ENCODE peak calls at places on chromosomes 6 and 20, in four cellular contexts. N is fibroblast of villous mesenchyme, M is WTC11, H is psoas muscle. Y is an unnamed sample.
A peak's percentile ranks its signal among the peaks of the same experiment; 100 is the strongest.

GRCh38 chr6:138109042-138109997 is 2.1 kb upstream of the PERP start:
- DNase-seq in N (peak; percentile 71), H (peak; percentile 57), M (peak; percentile 74), Y (peak; percentile 87)

GRCh38 chr6:29737707-29738630 is 14.7 kb downstream of the HLA-F start:
- DNase-seq in M (peak; percentile 81), H (peak; percentile 65), N (peak; percentile 75), Y (peak; percentile 86)

GRCh38 chr20:24693466-24694156 is 224.2 kb downstream of the SYNDIG1 start:
- DNase-seq in M (no peak), N (no peak), H (no peak), Y (no peak)

GRCh38 chr6:33875141-33875581 is 71.4 kb upstream of the MLN start:
- DNase-seq in N (no peak), M (no peak), H (peak; percentile 34), Y (no peak)

GRCh38 chr6:30213999-30214982 is 1.1 kb upstream of the TRIM26 start:
- DNase-seq in N (peak; percentile 85), H (peak; percentile 92), M (peak; percentile 69), Y (peak; percentile 73)

GRCh38 chr6:139482184-139482751 is 107.8 kb upstream of the CITED2 start:
- DNase-seq in M (no peak), N (peak; percentile 73), H (no peak), Y (peak; percentile 21)

GRCh38 chr20:25058797-25059486 is 1.0 kb upstream of the ACSS1 start:
- DNase-seq in M (no peak), H (no peak), N (no peak), Y (peak; percentile 57)

GRCh38 chr6:144561455-144562043 is 276.4 kb downstream of the UTRN start:
- DNase-seq in N (no peak), M (no peak), H (no peak), Y (no peak)

GRCh38 chr6:157534134-157534871 is 153.3 kb downstream of the ZDHHC14 start:
- DNase-seq in H (no peak), N (no peak), M (no peak), Y (no peak)

GRCh38 chr20:8267009-8267408 is 134.9 kb downstream of the PLCB1 start:
- DNase-seq in H (no peak), M (no peak), N (no peak), Y (no peak)

GRCh38 chr20:39810269-39810668 is 848.1 kb downstream of the DHX35 start:
- DNase-seq in H (no peak), M (no peak), N (no peak), Y (no peak)

GRCh38 chr6:76615395-76615794 is 542.9 kb upstream of the IMPG1 start:
- DNase-seq in N (no peak), M (no peak), H (no peak), Y (no peak)

GRCh38 chr6:33677153-33677660 is 34.3 kb downstream of the UQCC2 start:
- DNase-seq in M (no peak), H (no peak), N (no peak), Y (no peak)

GRCh38 chr6:69279805-69280204 is 517.0 kb downstream of the LMBRD1 start:
- DNase-seq in H (no peak), N (no peak), M (no peak), Y (peak; percentile 4)

GRCh38 chr6:151034825-151035781 is 169.6 kb downstream of the MTHFD1L start:
- DNase-seq in N (no peak), H (no peak), M (no peak), Y (no peak)

GRCh38 chr6:78701407-78701806 is 165.9 kb upstream of the IRAK1BP1 start:
- DNase-seq in N (no peak), H (no peak), M (no peak), Y (peak; percentile 18)

GRCh38 chr6:13762648-13763441 is 51.2 kb upstream of the RANBP9 start:
- DNase-seq in M (no peak), H (no peak), N (peak; percentile 95), Y (peak; percentile 90)

GRCh38 chr6:14053776-14054175 is 63.8 kb upstream of the CD83 start:
- DNase-seq in M (no peak), N (no peak), H (no peak), Y (no peak)

GRCh38 chr6:165844801-165845364 is 181.8 kb upstream of the PDE10A start:
- DNase-seq in H (no peak), M (no peak), N (peak; percentile 12), Y (no peak)

GRCh38 chr20:5513975-5514516 is 197.3 kb upstream of the PROKR2 start:
- DNase-seq in M (no peak), N (peak; percentile 69), H (no peak), Y (peak; percentile 25)

GRCh38 chr20:42274977-42275376 is 656.8 kb upstream of the CHD6 start:
- DNase-seq in H (no peak), M (no peak), N (no peak), Y (no peak)

GRCh38 chr20:60553095-60553494 is 594.9 kb downstream of the CDH26 start:
- DNase-seq in H (no peak), N (no peak), M (no peak), Y (no peak)

GRCh38 chr6:153231048-153231635 is 100.1 kb upstream of the RGS17 start:
- DNase-seq in M (peak; percentile 87), H (peak; percentile 49), N (peak; percentile 54), Y (peak; percentile 74)

GRCh38 chr6:117601811-117602150 is 530 bp downstream of the GOPC start:
- DNase-seq in H (no peak), M (no peak), N (no peak), Y (no peak)

GRCh38 chr20:44776977-44777376 is 31.3 kb downstream of the KCNK15 start:
- DNase-seq in N (peak; percentile 24), M (peak; percentile 69), H (no peak), Y (peak; percentile 40)

GRCh38 chr20:47691632-47692031 is 93.6 kb downstream of the SULF2 start:
- DNase-seq in M (no peak), N (peak; percentile 11), H (peak; percentile 6), Y (peak; percentile 36)

GRCh38 chr6:158242071-158242606 is 70.1 kb upstream of the TULP4 start:
- DNase-seq in M (no peak), H (no peak), N (no peak), Y (no peak)

GRCh38 chr6:81289229-81289628 is 463.3 kb downstream of the TENT5A start:
- DNase-seq in M (no peak), H (no peak), N (no peak), Y (no peak)

GRCh38 chr6:7314414-7314813 is 1.4 kb upstream of the SSR1 start:
- DNase-seq in N (no peak), H (no peak), M (no peak), Y (no peak)